ENCODE peak calls at places on chromosome 11, in nine cellular contexts. Z, Q, X, H, W, O, C, S and Y are unnamed samples.

GRCh38 chr11:13118194-13118593 is 109.1 kb downstream of the RASSF10 start:
- DNase-seq in Z (no peak), Q (no peak), X (peak), H (no peak), W (no peak), O (no peak), C (peak), S (no peak), Y (peak)

GRCh38 chr11:114848027-114848426 is 169.7 kb downstream of the NXPE2 start:
- DNase-seq in Z (no peak), Q (peak), X (no peak), H (no peak), W (no peak), O (no peak), C (no peak), S (no peak), Y (no peak)

GRCh38 chr11:118318112-118319030 is 13.8 kb downstream of the CD3E start:
- DNase-seq in Z (no peak), Q (no peak), X (no peak), H (no peak), W (no peak), O (no peak), C (no peak), S (no peak), Y (peak)

GRCh38 chr11:2272946-2273280 is 2.5 kb upstream of the ASCL2 start:
- DNase-seq in Z (no peak), Q (no peak), X (no peak), H (no peak), W (no peak), O (no peak), C (no peak), S (no peak), Y (no peak)

GRCh38 chr11:65645710-65646109 is 7.8 kb downstream of the SIPA1 start:
- DNase-seq in Z (no peak), Q (no peak), X (peak), H (no peak), W (no peak), O (no peak), C (no peak), S (no peak), Y (no peak)

GRCh38 chr11:128653828-128654231 is 40.0 kb upstream of the FLI1 start:
- DNase-seq in Z (no peak), Q (no peak), X (no peak), H (no peak), W (no peak), O (no peak), C (no peak), S (no peak), Y (peak)

GRCh38 chr11:17979770-17980371 is 33.0 kb downstream of the SERGEF start:
- DNase-seq in Z (peak), Q (peak), X (peak), H (peak), W (no peak), O (peak), C (no peak), S (peak), Y (no peak)

GRCh38 chr11:64040684-64041267 is 5.0 kb downstream of the FLRT1 start:
- DNase-seq in Z (no peak), Q (peak), X (no peak), H (no peak), W (no peak), O (no peak), C (no peak), S (no peak), Y (no peak)

GRCh38 chr11:114291381-114291780 is 4.8 kb upstream of the NNMT start:
- DNase-seq in Z (no peak), Q (no peak), X (peak), H (no peak), W (no peak), O (no peak), C (no peak), S (no peak), Y (no peak)

GRCh38 chr11:120525285-120526085 is 13.9 kb downstream of the GRIK4 start:
- DNase-seq in Z (no peak), Q (no peak), X (no peak), H (no peak), W (no peak), O (no peak), C (no peak), S (no peak), Y (no peak)

GRCh38 chr11:88623536-88623935 is 286.0 kb upstream of the CTSC start:
- DNase-seq in Z (no peak), Q (no peak), X (no peak), H (no peak), W (no peak), O (no peak), C (no peak), S (no peak), Y (no peak)